ENCODE peak calls at places on chromosomes 7 and 10, in four cellular contexts. Z is HepG2, L is K562, M is GM12878. N is an unnamed sample.

GRCh38 chr10:28215930-28216329 is 86.9 kb downstream of the MPP7 start:
- DNase-seq in Z (peak; percentile 23), L (no peak), M (no peak), N (no peak)

GRCh38 chr7:96562966-96563365 is 146.7 kb downstream of the SEM1 start:
- DNase-seq in Z (no peak), L (no peak), M (no peak), N (no peak)

GRCh38 chr10:126569513-126570447 is 100.7 kb downstream of the C10orf90 start:
- DNase-seq in Z (peak; percentile 5), L (no peak), M (no peak), N (no peak)

GRCh38 chr7:133412942-133413341 is 160.1 kb downstream of the EXOC4 start:
- DNase-seq in Z (no peak), L (no peak), M (no peak), N (no peak)

GRCh38 chr10:126188679-126189200 is 199.5 kb downstream of the ADAM12 start:
- DNase-seq in Z (no peak), L (no peak), M (no peak), N (no peak)

GRCh38 chr10:123241391-123242141 is 87.4 kb downstream of the BUB3 start:
- DNase-seq in Z (peak; percentile 5), L (no peak), M (no peak), N (no peak)

GRCh38 chr7:42495251-42495650 is 258.2 kb upstream of the GLI3 start:
- DNase-seq in Z (no peak), L (no peak), M (no peak), N (no peak)

GRCh38 chr10:50941629-50942028 is 56.2 kb upstream of the A1CF start:
- DNase-seq in Z (no peak), L (no peak), M (no peak), N (no peak)

DNA sequence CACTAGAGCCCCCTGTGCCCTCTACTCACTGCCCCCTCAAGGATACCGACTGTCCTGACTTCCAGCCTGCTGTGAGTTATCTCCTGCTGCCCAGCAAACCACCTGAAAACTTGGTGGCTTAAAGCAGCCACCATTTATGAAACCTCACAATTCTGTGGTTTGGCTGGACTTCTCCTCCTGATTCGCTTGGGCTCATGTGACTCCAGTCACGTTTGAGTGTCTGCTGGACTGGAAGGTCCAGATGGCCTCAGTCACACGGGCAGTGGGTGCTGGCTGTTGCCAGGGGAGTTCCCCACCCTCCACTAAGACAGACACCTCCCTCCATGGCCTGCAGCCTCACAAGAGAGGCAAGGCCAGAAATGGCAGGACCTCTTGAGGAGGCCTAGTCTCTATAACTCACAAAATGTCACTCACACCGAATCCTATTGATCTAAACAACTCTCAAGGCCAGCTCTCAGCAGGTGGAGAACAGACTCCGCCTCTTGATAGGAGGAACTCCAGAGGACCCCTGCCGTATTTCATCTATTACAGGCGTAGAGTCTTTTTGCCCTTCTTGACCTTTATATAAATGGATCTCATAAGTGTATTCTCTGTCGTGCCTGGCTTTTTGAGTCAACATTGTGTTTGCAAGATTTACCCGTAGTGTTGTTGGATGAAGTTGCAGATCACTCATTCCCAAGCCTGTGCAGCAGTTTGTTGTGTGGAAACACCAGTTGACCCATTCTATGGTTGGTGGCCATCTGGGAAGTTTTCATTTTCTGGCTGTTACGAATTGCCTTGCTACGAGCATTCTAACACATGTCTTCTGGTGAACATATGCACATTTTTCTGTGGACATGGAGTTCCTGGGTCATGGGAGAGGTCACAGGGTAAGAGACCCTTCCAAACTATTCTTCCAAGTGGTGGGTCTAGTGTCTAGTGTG is 48.3 kb downstream of the ZMIZ1 start:
- DNase-seq in Z (no peak), L (no peak), M (peak; percentile 69), N (peak; percentile 45)
- TF ChIP-seq SP1 in Z (no peak), L (no peak), M (no peak), N (no peak)

GRCh38 chr7:84372155-84372621 is 177.6 kb upstream of the SEMA3A start:
- DNase-seq in Z (no peak), L (no peak), M (no peak), N (no peak)
- TF ChIP-seq FOXK2 in Z (no peak), L (no peak), M (no peak), N (no peak)

GRCh38 chr7:22696672-22697071 is 30.3 kb upstream of the IL6 start:
- DNase-seq in Z (no peak), L (peak; percentile 81), M (no peak), N (no peak)
- TF ChIP-seq SP1 in Z (no peak), L (no peak), M (no peak), N (no peak)

DNA sequence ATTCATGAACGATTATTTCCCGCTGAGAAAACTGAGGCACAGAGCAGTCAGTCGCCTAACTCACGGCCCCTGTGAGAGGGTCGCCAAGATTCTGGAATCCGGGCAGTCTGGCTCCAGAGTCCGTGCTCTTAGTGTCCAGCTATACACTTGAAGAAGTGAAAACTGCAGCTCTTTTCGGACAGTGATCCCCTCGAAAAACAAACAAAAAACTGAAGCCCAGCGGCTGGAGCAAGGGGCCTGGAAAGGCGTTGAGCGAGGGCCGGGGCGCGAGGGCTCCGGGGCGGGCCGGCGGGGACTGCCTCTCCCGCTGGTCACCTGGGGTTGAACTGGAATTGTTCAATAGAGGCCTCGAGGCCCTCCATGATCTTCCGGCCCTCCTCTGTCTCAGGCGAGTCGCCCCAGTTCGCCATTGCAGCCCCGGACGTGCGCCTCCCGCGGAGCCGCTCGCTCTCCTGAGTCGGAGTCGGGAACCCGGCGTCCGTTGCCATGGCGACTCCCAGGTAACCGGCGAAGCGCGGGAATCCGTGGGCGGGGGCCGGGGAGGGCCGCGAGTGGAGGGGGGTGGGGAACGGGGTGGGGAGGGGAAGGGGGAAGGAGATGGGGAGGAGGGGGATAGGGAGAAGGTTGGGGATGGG is 889 bp downstream of the C10orf67 start:
- DNase-seq in Z (no peak), L (no peak), M (no peak), N (peak; percentile 73)
- TF ChIP-seq FOXK2 in Z (no peak), L (no peak), M (no peak), N (no peak)

DNA sequence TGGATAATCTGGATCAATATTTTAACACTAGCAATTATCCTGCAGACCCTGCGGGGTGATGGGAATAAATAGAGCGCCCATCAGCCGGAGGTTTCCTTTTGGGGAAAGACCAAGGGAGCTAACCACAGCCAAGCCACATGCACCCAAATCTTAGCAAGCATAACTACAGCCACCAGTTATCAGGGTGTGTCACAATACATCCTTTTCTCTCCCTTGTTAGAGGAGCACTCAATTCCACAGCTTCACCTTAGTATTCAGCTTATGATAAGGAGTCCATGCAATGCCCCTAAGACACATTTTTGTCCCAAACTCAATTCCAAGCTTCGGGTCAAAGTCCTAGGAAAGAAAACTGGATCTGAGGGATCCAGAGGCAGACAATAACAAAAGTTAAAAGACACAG is 15.9 kb downstream of the TOMM7 start:
- DNase-seq in Z (no peak), L (no peak), M (no peak), N (no peak)
- TF ChIP-seq SP1 in Z (no peak), L (no peak), M (no peak), N (no peak)

GRCh38 chr7:6271694-6272371 is 591 bp downstream of the CYTH3 start:
- DNase-seq in Z (no peak), L (peak; percentile 43), M (no peak), N (peak; percentile 28)
- TF ChIP-seq FOXK2 in Z (no peak), L (no peak), M (no peak), N (no peak)

N was measured in HEK293T.